ENCODE peak calls at places on chromosomes 13 and 19, in four cellular contexts. K is WTC11, I is HS-27A, P is uterus. R is an unnamed sample.
A peak's percentile ranks its signal among the peaks of the same experiment; 100 is the strongest.

GRCh38 chr13:73957889-73958288 is 176.3 kb downstream of the KLF12 start:
- DNase-seq in K (no peak), I (no peak), P (no peak), R (no peak)

GRCh38 chr19:582497-583197 is 7.0 kb upstream of the HCN2 start:
- DNase-seq in K (no peak), I (no peak), P (no peak), R (no peak)

GRCh38 chr13:75170321-75170720 is 311.6 kb downstream of the TBC1D4 start:
- DNase-seq in K (no peak), I (no peak), P (no peak), R (no peak)

GRCh38 chr19:18895038-18895827 is 725 bp downstream of the CERS1 start:
- DNase-seq in K (peak; percentile 78), I (no peak), P (no peak), R (peak; percentile 58)

GRCh38 chr13:34926513-34926912 is 15.6 kb upstream of the NBEA start:
- DNase-seq in K (no peak), I (peak; percentile 8), P (no peak), R (no peak)

GRCh38 chr13:46154136-46154854 is 27.7 kb downstream of the LCP1 start:
- DNase-seq in K (no peak), I (no peak), P (no peak), R (no peak)

GRCh38 chr19:3224346-3225325 is at the start of gene CELF5:
- DNase-seq in K (peak; percentile 68), I (no peak), P (peak; percentile 38), R (no peak)

GRCh38 chr13:99033814-99034213 is 56.0 kb upstream of the DOCK9 start:
- DNase-seq in K (no peak), I (no peak), P (no peak), R (peak; percentile 58)

GRCh38 chr13:73096173-73097117 is 37.6 kb downstream of the KLF5 start:
- DNase-seq in K (no peak), I (peak; percentile 24), P (no peak), R (no peak)

GRCh38 chr19:43751466-43752220 is 3.1 kb downstream of the SMG9 start:
- DNase-seq in K (no peak), I (no peak), P (no peak), R (no peak)

GRCh38 chr13:96850538-96850937 is 143.7 kb downstream of the OXGR1 start:
- DNase-seq in K (no peak), I (no peak), P (no peak), R (no peak)

GRCh38 chr13:40676007-40676406 is 9.6 kb upstream of the FOXO1 start:
- DNase-seq in K (no peak), I (no peak), P (no peak), R (no peak)

GRCh38 chr13:95256086-95256485 is 45.2 kb downstream of the ABCC4 start:
- DNase-seq in K (no peak), I (peak; percentile 86), P (no peak), R (peak; percentile 11)

GRCh38 chr19:43474986-43475705 is 9.7 kb upstream of the LYPD3 start:
- DNase-seq in K (peak; percentile 99), I (peak; percentile 51), P (peak; percentile 96), R (peak; percentile 98)